ENCODE peak calls at places on chromosomes 16 and 17, in four cellular contexts. G, I, N and F are unnamed samples.

GRCh38 chr16:349211-349610 is 3.3 kb downstream of the AXIN1 start:
- DNase-seq in G (no peak), I (no peak), N (no peak), F (no peak)

GRCh38 chr16:87560428-87561199 is 41.7 kb upstream of the JPH3 start:
- DNase-seq in I (no peak), G (peak; percentile 95), N (peak; percentile 91), F (peak; percentile 83)

GRCh38 chr17:32490101-32490482 is 3.3 kb downstream of the CDK5R1 start:
- DNase-seq in I (no peak), G (peak; percentile 58), N (no peak), F (peak; percentile 22)

GRCh38 chr17:67585077-67585602 is 132.6 kb upstream of the NOL11 start:
- DNase-seq in N (no peak), I (peak; percentile 40), G (no peak), F (peak; percentile 22)

GRCh38 chr16:50696575-50697420 is 3.4 kb downstream of the NOD2 start:
- DNase-seq in G (no peak), I (peak; percentile 26), N (no peak), F (no peak)

GRCh38 chr16:69114976-69115355 is 9.5 kb downstream of the HAS3 start:
- DNase-seq in G (no peak), N (no peak), I (no peak), F (no peak)

GRCh38 chr16:88754912-88755744 is 29.9 kb downstream of the PIEZO1 start:
- DNase-seq in I (peak; percentile 63), N (no peak), G (peak; percentile 81), F (no peak)

GRCh38 chr17:42702446-42702845 is 20.1 kb downstream of the CNTNAP1 start:
- DNase-seq in G (no peak), I (no peak), N (no peak), F (no peak)

GRCh38 chr17:45857977-45858708 is 13.5 kb downstream of the SPPL2C start:
- DNase-seq in N (peak; percentile 70), I (peak; percentile 12), G (peak; percentile 79), F (peak; percentile 71)

GRCh38 chr16:13421726-13422125 is 498.2 kb upstream of the ERCC4 start:
- DNase-seq in N (no peak), G (no peak), I (no peak), F (peak; percentile 83)

GRCh38 chr17:66474258-66474657 is 171.8 kb downstream of the PRKCA start:
- DNase-seq in N (no peak), I (no peak), G (peak; percentile 59), F (peak; percentile 60)

GRCh38 chr16:527015-527903 is at the start of gene CAPN15:
- DNase-seq in I (peak; percentile 79), G (peak; percentile 79), N (peak; percentile 94), F (peak; percentile 94)

GRCh38 chr16:69057400-69058378 is 47.8 kb upstream of the HAS3 start:
- DNase-seq in N (no peak), G (no peak), I (peak; percentile 91), F (no peak)

GRCh38 chr16:79635488-79635887 is 35.0 kb upstream of the MAF start:
- DNase-seq in G (no peak), N (no peak), I (no peak), F (no peak)

GRCh38 chr17:70787721-70788120 is 618.4 kb downstream of the KCNJ2 start:
- DNase-seq in I (no peak), N (no peak), G (no peak), F (no peak)

GRCh38 chr16:519425-519824 is 8.1 kb upstream of the CAPN15 start:
- DNase-seq in I (no peak), N (no peak), G (no peak), F (no peak)

GRCh38 chr16:88378836-88379693 is 3.7 kb upstream of the ZNF469 start:
- DNase-seq in N (no peak), G (no peak), I (peak; percentile 35), F (no peak)

GRCh38 chr16:22634913-22635312 is 124.2 kb downstream of the NPIPB5 start:
- DNase-seq in G (peak; percentile 91), I (no peak), N (peak; percentile 67), F (peak; percentile 69)
- H4K5ac ChIP-seq in G (no peak overlapping the region), I (no peak overlapping the region), N (peak overlapping the region; percentile 82), F (no peak overlapping the region)

GRCh38 chr17:78667091-78667490 is 89.9 kb upstream of the DNAH17 start:
- DNase-seq in N (no peak), G (no peak), I (no peak), F (no peak)
- H2BK5ac ChIP-seq in N (no peak overlapping the region), G (no peak overlapping the region), I (no peak overlapping the region), F (no peak overlapping the region)

DNA sequence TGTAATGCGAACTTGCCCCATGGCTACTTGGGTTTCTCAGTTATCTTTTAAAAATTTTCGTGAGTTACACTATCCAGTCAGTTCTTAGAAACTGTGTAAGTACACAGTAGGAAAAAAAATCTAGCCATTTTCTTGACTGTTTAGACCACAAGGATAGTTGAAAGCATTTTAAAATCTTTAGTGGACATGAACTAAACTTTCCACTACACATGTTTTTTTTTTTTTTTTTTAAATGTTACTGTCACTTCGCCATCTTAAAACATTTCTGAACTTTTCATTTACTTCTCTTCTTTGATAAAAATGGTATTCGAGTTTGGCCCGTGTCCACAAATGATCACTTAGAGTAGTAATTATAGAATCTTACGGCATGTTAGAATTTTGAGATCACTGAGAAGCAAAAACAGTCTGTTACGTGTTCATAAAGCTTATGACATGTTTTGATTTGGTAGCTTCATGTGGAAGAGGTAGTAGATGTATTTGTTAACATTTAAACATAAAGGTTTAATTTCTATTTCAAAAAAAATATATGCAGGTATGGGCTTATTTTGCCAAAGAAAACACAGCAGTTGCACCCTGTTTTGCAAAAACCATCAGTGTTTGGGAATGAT is 1.0 kb downstream of the NSRP1 start:
- DNase-seq in N (no peak), I (peak; percentile 17), G (no peak), F (no peak)
- H4K5ac ChIP-seq in N (peak overlapping the region; percentile 31), I (peak overlapping the region; percentile 96), G (peak overlapping the region; percentile 98), F (no peak overlapping the region)

DNA sequence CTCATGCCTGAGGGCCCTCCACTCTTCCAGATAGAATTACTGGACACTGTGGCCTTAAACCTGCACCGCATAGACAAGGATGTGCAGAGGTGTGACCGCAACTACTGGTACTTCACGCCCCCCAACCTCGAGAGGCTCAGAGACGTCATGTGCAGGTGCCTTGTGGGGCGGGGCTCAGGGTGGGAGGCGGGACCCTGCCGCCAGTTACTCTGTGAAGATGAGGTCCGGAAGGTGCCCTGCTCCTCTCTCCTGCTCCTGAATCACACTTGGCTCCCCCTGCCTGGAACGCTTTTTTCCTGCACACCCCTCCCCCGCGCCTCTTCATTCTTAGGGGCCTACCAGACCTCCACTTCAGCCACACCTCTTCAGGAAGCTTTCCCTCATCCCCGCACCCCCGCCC is 24.8 kb downstream of the MNT start:
- DNase-seq in G (no peak), I (no peak), N (no peak), F (no peak)
- H2BK5ac ChIP-seq in G (no peak overlapping the region), I (no peak overlapping the region), N (no peak overlapping the region), F (no peak overlapping the region)